ENCODE peak calls at places on chromosomes 2 and 18, in nine cellular contexts. J is activated T-helper 9 cell treated with anti-CD3 and anti-CD28 coated beads, Interleukin-2, amount 50 U/mL, for 16 hours; G is effector memory CD8-positive, alpha-beta T cell; L is left cardiac atrium; U is lung microvascular endothelial cell; Q is stimulated activated CD8-positive, alpha-beta memory T cell treated with anti-CD3 and anti-CD28 coated beads, Interleukin-12 subunit alpha, Interleukin-12 subunit beta, amount 100 ng/mL, for 1 hour; F is NCI-H510A treated with DMSO at 0.1 percent for 48 hours; W is H7; A is activated CD4-positive, alpha-beta memory T cell treated with anti-CD3 and anti-CD28 coated beads for 36 hours. T is an unnamed sample.

GRCh38 chr2:226431301-226431955 is 368.2 kb downstream of the IRS1 start:
- DNase-seq in F (no peak), W (no peak), G (no peak), Q (no peak), J (no peak), U (peak), L (no peak), A (no peak), T (no peak)

GRCh38 chr2:227415538-227416424 is 28.0 kb upstream of the SCYGR1 start:
- DNase-seq in L (peak), A (peak), W (no peak), G (no peak), J (no peak), U (peak), F (no peak), Q (no peak), T (peak)

GRCh38 chr2:64695656-64696310 is 42.1 kb upstream of the SERTAD2 start:
- DNase-seq in F (no peak), U (peak), W (no peak), G (no peak), A (no peak), L (no peak), Q (no peak), J (no peak), T (no peak)

GRCh38 chr18:73007935-73008308 is 140.1 kb upstream of the NETO1 start:
- DNase-seq in W (no peak), U (no peak), L (no peak), J (no peak), A (no peak), F (no peak), G (no peak), Q (no peak), T (no peak)

GRCh38 chr2:174342600-174343342 is 8.0 kb downstream of the SP9 start:
- DNase-seq in A (peak), L (no peak), Q (no peak), J (no peak), G (no peak), W (peak), U (no peak), F (peak), T (no peak)

GRCh38 chr2:142951190-142952007 is 73.9 kb downstream of the KYNU start:
- DNase-seq in F (no peak), W (no peak), L (no peak), Q (no peak), U (no peak), A (no peak), J (no peak), G (no peak), T (no peak)

GRCh38 chr2:187576906-187577305 is 22.7 kb upstream of the TFPI start:
- DNase-seq in G (no peak), Q (no peak), L (no peak), A (no peak), J (no peak), W (no peak), F (no peak), U (no peak), T (no peak)

GRCh38 chr2:214293593-214293992 is 117.3 kb upstream of the VWC2L start:
- DNase-seq in F (no peak), G (no peak), Q (no peak), L (no peak), J (no peak), W (peak), U (no peak), A (no peak), T (no peak)

GRCh38 chr18:49613141-49613641 is 51.3 kb downstream of the LIPG start:
- DNase-seq in Q (no peak), J (no peak), G (no peak), U (no peak), W (peak), F (no peak), L (no peak), A (no peak), T (no peak)

GRCh38 chr2:71492112-71492511 is 38.8 kb downstream of the DYSF start:
- DNase-seq in U (peak), W (no peak), Q (no peak), J (no peak), A (no peak), F (no peak), G (no peak), L (no peak), T (no peak)

GRCh38 chr2:44456946-44457345 is 95.2 kb downstream of the CAMKMT start:
- DNase-seq in G (no peak), W (no peak), U (no peak), J (no peak), L (no peak), A (no peak), F (no peak), Q (no peak), T (no peak)

GRCh38 chr2:133504566-133505505 is 63.4 kb downstream of the NCKAP5 start:
- DNase-seq in A (no peak), G (no peak), Q (no peak), F (no peak), L (peak), W (no peak), J (no peak), U (peak), T (no peak)

GRCh38 chr2:27174638-27175037 is 25.8 kb downstream of the TCF23 start:
- DNase-seq in L (no peak), U (no peak), A (no peak), G (no peak), W (no peak), F (no peak), Q (no peak), J (no peak), T (peak)

GRCh38 chr2:234980476-234981187 is 28.8 kb downstream of the SH3BP4 start:
- DNase-seq in A (no peak), W (no peak), J (no peak), U (peak), L (no peak), G (no peak), F (peak), Q (no peak), T (no peak)

GRCh38 chr2:207236156-207236935 is 70.6 kb upstream of the KLF7 start:
- DNase-seq in L (no peak), U (peak), J (no peak), Q (no peak), W (no peak), F (no peak), A (no peak), G (no peak), T (no peak)

GRCh38 chr2:165164201-165164600 is 39.6 kb downstream of the SCN3A start:
- DNase-seq in J (no peak), L (no peak), G (no peak), Q (no peak), F (no peak), A (no peak), W (no peak), U (no peak), T (no peak)

GRCh38 chr18:58222439-58223125 is 178.6 kb downstream of the NEDD4L start:
- DNase-seq in F (no peak), L (no peak), Q (no peak), A (no peak), U (peak), J (no peak), W (no peak), G (no peak), T (no peak)

GRCh38 chr2:54348672-54349071 is 92.6 kb upstream of the TSPYL6 start:
- DNase-seq in W (no peak), G (no peak), A (no peak), J (no peak), U (peak), L (peak), Q (no peak), F (no peak), T (no peak)

GRCh38 chr2:199019898-199020507 is 437.7 kb downstream of the SATB2 start:
- DNase-seq in U (peak), G (no peak), A (no peak), W (peak), F (peak), J (no peak), Q (no peak), L (no peak), T (peak)

GRCh38 chr18:36464126-36464651 is 166.7 kb downstream of the FHOD3 start:
- DNase-seq in J (no peak), F (peak), G (no peak), U (no peak), L (no peak), W (no peak), Q (no peak), A (no peak), T (no peak)

GRCh38 chr2:189178007-189178406 is 1.6 kb downstream of the COL5A2 start:
- DNase-seq in W (no peak), A (no peak), G (no peak), L (no peak), J (no peak), F (no peak), Q (no peak), U (peak), T (no peak)

GRCh38 chr2:43033466-43034241 is 192.8 kb downstream of the ZFP36L2 start:
- DNase-seq in L (no peak), U (no peak), Q (no peak), F (no peak), W (no peak), A (no peak), G (no peak), J (no peak), T (no peak)

GRCh38 chr2:71154798-71155197 is 24.4 kb downstream of the MPHOSPH10 start:
- DNase-seq in G (no peak), F (peak), L (no peak), U (peak), Q (no peak), J (no peak), A (peak), W (peak), T (peak)

GRCh38 chr2:109436635-109437225 is 177.0 kb downstream of the SEPTIN10 start:
- DNase-seq in F (peak), G (no peak), J (no peak), L (no peak), A (no peak), Q (no peak), W (peak), U (no peak), T (no peak)